ENCODE peak calls at places on chromosomes 16 and 17, in seven cellular contexts. I, C, N, T, K, U and Q are unnamed samples.

GRCh38 chr16:89410794-89411309 is 79.5 kb downstream of the ANKRD11 start:
- DNase-seq in T (no peak), K (peak; percentile 52), I (no peak), C (peak; percentile 90), N (peak; percentile 52), U (no peak), Q (no peak)

GRCh38 chr16:48907906-48908634 is 298.1 kb upstream of the N4BP1 start:
- DNase-seq in T (no peak), U (no peak), I (no peak), C (no peak), N (no peak), K (no peak), Q (no peak)

GRCh38 chr17:237406-237955 is 56.0 kb upstream of the DOC2B start:
- DNase-seq in U (no peak), C (no peak), N (no peak), T (no peak), I (no peak), K (no peak), Q (no peak)

GRCh38 chr16:5580320-5580719 is 482.7 kb upstream of the EEF2KMT start:
- DNase-seq in K (no peak), I (no peak), U (no peak), C (no peak), T (no peak), N (no peak), Q (no peak)

GRCh38 chr17:72416054-72416691 is 295.4 kb downstream of the SOX9 start:
- DNase-seq in U (no peak), N (no peak), T (no peak), K (no peak), I (no peak), C (peak; percentile 47), Q (no peak)

GRCh38 chr17:49588312-49588711 is 12.6 kb downstream of the NXPH3 start:
- DNase-seq in I (no peak), T (no peak), N (no peak), C (no peak), K (no peak), U (no peak), Q (no peak)

GRCh38 chr17:17119533-17119932 is 77.3 kb downstream of the MPRIP start:
- DNase-seq in U (peak; percentile 32), N (peak; percentile 5), C (peak; percentile 79), K (peak; percentile 46), I (peak; percentile 43), T (no peak), Q (peak; percentile 56)

GRCh38 chr16:8199390-8199789 is 390.9 kb downstream of the TMEM114 start:
- DNase-seq in C (no peak), K (no peak), I (no peak), N (no peak), T (no peak), U (no peak), Q (no peak)

GRCh38 chr17:67145406-67145805 is 99.6 kb downstream of the HELZ start:
- DNase-seq in N (no peak), K (no peak), T (no peak), I (no peak), C (no peak), U (no peak), Q (no peak)

GRCh38 chr16:67664258-67664657 is 2.3 kb downstream of the ENKD1 start:
- DNase-seq in I (no peak), C (no peak), T (no peak), U (no peak), N (no peak), K (no peak), Q (no peak)

GRCh38 chr17:46892192-46892703 is 30.7 kb upstream of the GOSR2 start:
- DNase-seq in T (no peak), K (no peak), C (no peak), N (no peak), U (no peak), I (no peak), Q (no peak)

GRCh38 chr17:27376637-27377547 is 79.4 kb upstream of the KSR1 start:
- DNase-seq in T (no peak), U (no peak), K (peak; percentile 35), N (no peak), C (no peak), I (no peak), Q (no peak)

GRCh38 chr17:64063766-64064224 is 43.4 kb upstream of the ICAM2 start:
- DNase-seq in U (peak; percentile 38), T (no peak), K (no peak), N (no peak), I (peak; percentile 46), C (no peak), Q (peak; percentile 52)

GRCh38 chr17:71632328-71632727 is 488.5 kb upstream of the SOX9 start:
- DNase-seq in C (no peak), N (peak; percentile 10), U (no peak), T (no peak), K (peak; percentile 43), I (no peak), Q (no peak)

GRCh38 chr17:78324391-78325075 is 35.3 kb downstream of the SOCS3 start:
- DNase-seq in I (peak; percentile 27), T (peak; percentile 77), K (peak; percentile 84), C (peak; percentile 90), N (no peak), U (no peak), Q (no peak)

GRCh38 chr17:77736207-77736600 is 222.3 kb upstream of the TNRC6C start:
- DNase-seq in U (no peak), K (no peak), C (no peak), N (no peak), I (no peak), T (no peak), Q (no peak)

GRCh38 chr17:4152471-4152870 is 9.5 kb downstream of the CYB5D2 start:
- DNase-seq in C (peak; percentile 79), U (no peak), I (no peak), N (peak; percentile 23), K (no peak), T (no peak), Q (no peak)

GRCh38 chr16:82368041-82368440 is 198.0 kb upstream of the MPHOSPH6 start:
- DNase-seq in N (no peak), I (no peak), T (no peak), K (no peak), C (peak; percentile 30), U (no peak), Q (peak; percentile 9)

GRCh38 chr16:87487361-87487924 is 5.4 kb downstream of the ZCCHC14 start:
- DNase-seq in N (peak; percentile 53), T (no peak), U (no peak), K (no peak), I (no peak), C (no peak), Q (no peak)

GRCh38 chr17:32104158-32104557 is 38.1 kb upstream of the RHOT1 start:
- DNase-seq in I (no peak), K (no peak), U (no peak), T (no peak), N (no peak), C (no peak), Q (no peak)

GRCh38 chr17:57521606-57522435 is 223.3 kb downstream of the CCDC182 start:
- DNase-seq in T (no peak), K (no peak), U (no peak), N (peak; percentile 62), C (no peak), I (no peak), Q (no peak)

GRCh38 chr17:33240397-33240796 is 52.7 kb downstream of the ASIC2 start:
- DNase-seq in K (no peak), N (no peak), C (no peak), U (no peak), T (no peak), I (no peak), Q (no peak)

GRCh38 chr17:47875011-47875471 is 21.0 kb upstream of the SP2 start:
- DNase-seq in K (no peak), T (no peak), C (no peak), N (no peak), I (no peak), U (no peak), Q (no peak)

GRCh38 chr17:81553616-81554181 is 1.5 kb upstream of the FAAP100 start:
- DNase-seq in N (peak; percentile 84), K (peak; percentile 96), U (no peak), I (no peak), C (peak; percentile 97), T (no peak), Q (peak; percentile 27)